ENCODE peak calls at places on chromosomes 13 and 19, in seven cellular contexts. K is NCI-H526 treated with DMSO at 0.1 percent for 48 hours, Q is Daoy, G is cardiac fibroblast, Y is IMR-90, B is progenitor cell of endocrine pancreas, M is esophagus muscularis mucosa. I is an unnamed sample.

GRCh38 chr13:114017028-114017630 is 43.3 kb upstream of the C13orf46 start:
- DNase-seq in K (no peak), Q (peak; percentile 20), G (peak; percentile 53), Y (peak; percentile 42), B (no peak), M (no peak), I (no peak)

GRCh38 chr13:110316196-110316595 is 9.1 kb downstream of the COL4A2 start:
- DNase-seq in K (no peak), Q (no peak), G (no peak), Y (no peak), B (no peak), M (no peak), I (no peak)

GRCh38 chr19:9018163-9018875 is 8.1 kb upstream of the MUC16 start:
- DNase-seq in K (no peak), Q (peak; percentile 54), G (no peak), Y (no peak), B (no peak), M (no peak), I (no peak)

GRCh38 chr13:65057986-65058385 is 2172.2 kb downstream of the PCDH9 start:
- DNase-seq in K (no peak), Q (no peak), G (no peak), Y (no peak), B (no peak), M (no peak), I (no peak)

GRCh38 chr13:112870062-112870352 is 99.0 kb upstream of the MCF2L start:
- DNase-seq in K (no peak), Q (no peak), G (no peak), Y (no peak), B (no peak), M (no peak), I (no peak)

GRCh38 chr19:48190288-48191284 is 20.1 kb downstream of the ZSWIM9 start:
- DNase-seq in K (peak; percentile 69), Q (peak; percentile 93), G (peak; percentile 40), Y (peak; percentile 82), B (peak; percentile 52), M (no peak), I (no peak)

GRCh38 chr19:5172859-5173577 is 167.6 kb downstream of the PTPRS start:
- DNase-seq in K (no peak), Q (peak; percentile 92), G (peak; percentile 87), Y (peak; percentile 98), B (no peak), M (no peak), I (no peak)

GRCh38 chr19:58450836-58451357 is 525 bp upstream of the ZNF324B start:
- DNase-seq in K (no peak), Q (no peak), G (no peak), Y (no peak), B (no peak), M (no peak), I (no peak)

GRCh38 chr19:55543567-55543966 is 1.8 kb downstream of the SBK3 start:
- DNase-seq in K (no peak), Q (no peak), G (no peak), Y (no peak), B (no peak), M (no peak), I (no peak)

GRCh38 chr19:46599716-46600392 is 1.3 kb upstream of the CALM3 start:
- DNase-seq in K (no peak), Q (no peak), G (no peak), Y (no peak), B (no peak), M (no peak), I (no peak)

GRCh38 chr19:6772028-6772865 is at the start of gene VAV1:
- DNase-seq in K (peak; percentile 12), Q (no peak), G (no peak), Y (no peak), B (no peak), M (no peak), I (no peak)

GRCh38 chr19:16366433-16367268 is 42.0 kb downstream of the KLF2 start:
- DNase-seq in K (no peak), Q (no peak), G (no peak), Y (no peak), B (no peak), M (no peak), I (no peak)

GRCh38 chr19:6556480-6556879 is 25.7 kb downstream of the TNFSF9 start:
- DNase-seq in K (no peak), Q (peak; percentile 76), G (peak; percentile 42), Y (no peak), B (no peak), M (no peak), I (no peak)

GRCh38 chr19:41324921-41325639 is 15.1 kb downstream of the CCDC97 start:
- DNase-seq in K (no peak), Q (peak; percentile 90), G (peak; percentile 84), Y (peak; percentile 90), B (no peak), M (no peak), I (no peak)

I was measured in DMS79.